ENCODE peak calls at places on chromosomes 7 and 10, in nine cellular contexts. One of them, this sample, is unnamed.

GRCh38 chr7:151954866-151955820 is 1.1 kb upstream of the GALNTL5 start:
- DNase-seq in Calu3: no peak
- DNase-seq in activated CD8-positive, alpha-beta memory T cell treated with anti-CD3 and anti-CD28 coated beads, Interleukin-2, amount 50 U/mL, for 4 hours: no peak
- DNase-seq in iris pigment epithelial cell: peak
- DNase-seq in NCI-H1092: no peak
- DNase-seq in DMS79 treated with DMSO at 0.1 percent for 48 hours: no peak
- DNase-seq in body of pancreas: peak
- DNase-seq in CD4-positive, alpha-beta T cell: no peak
- DNase-seq in C1 segment of cervical spinal cord: no peak
- DNase-seq in this sample: no peak

GRCh38 chr7:2938514-2939192 is 94.5 kb upstream of the GNA12 start:
- DNase-seq in Calu3: no peak
- DNase-seq in CD4-positive, alpha-beta T cell: no peak
- DNase-seq in iris pigment epithelial cell: no peak
- DNase-seq in DMS79 treated with DMSO at 0.1 percent for 48 hours: peak
- DNase-seq in body of pancreas: no peak
- DNase-seq in C1 segment of cervical spinal cord: no peak
- DNase-seq in NCI-H1092: no peak
- DNase-seq in activated CD8-positive, alpha-beta memory T cell treated with anti-CD3 and anti-CD28 coated beads, Interleukin-2, amount 50 U/mL, for 4 hours: peak
- DNase-seq in this sample: no peak

GRCh38 chr7:15723840-15724239 is 37.4 kb upstream of the MEOX2 start:
- DNase-seq in body of pancreas: no peak
- DNase-seq in NCI-H1092: no peak
- DNase-seq in activated CD8-positive, alpha-beta memory T cell treated with anti-CD3 and anti-CD28 coated beads, Interleukin-2, amount 50 U/mL, for 4 hours: no peak
- DNase-seq in Calu3: no peak
- DNase-seq in CD4-positive, alpha-beta T cell: no peak
- DNase-seq in iris pigment epithelial cell: no peak
- DNase-seq in C1 segment of cervical spinal cord: no peak
- DNase-seq in DMS79 treated with DMSO at 0.1 percent for 48 hours: no peak
- DNase-seq in this sample: no peak

GRCh38 chr10:97892506-97892905 is 42.9 kb downstream of the GOLGA7B start:
- DNase-seq in NCI-H1092: no peak
- DNase-seq in iris pigment epithelial cell: no peak
- DNase-seq in CD4-positive, alpha-beta T cell: no peak
- DNase-seq in Calu3: no peak
- DNase-seq in body of pancreas: no peak
- DNase-seq in activated CD8-positive, alpha-beta memory T cell treated with anti-CD3 and anti-CD28 coated beads, Interleukin-2, amount 50 U/mL, for 4 hours: no peak
- DNase-seq in C1 segment of cervical spinal cord: no peak
- DNase-seq in DMS79 treated with DMSO at 0.1 percent for 48 hours: no peak
- DNase-seq in this sample: no peak

GRCh38 chr10:43208147-43209063 is 58.5 kb downstream of the RASGEF1A start:
- DNase-seq in Calu3: no peak
- DNase-seq in NCI-H1092: no peak
- DNase-seq in iris pigment epithelial cell: no peak
- DNase-seq in activated CD8-positive, alpha-beta memory T cell treated with anti-CD3 and anti-CD28 coated beads, Interleukin-2, amount 50 U/mL, for 4 hours: peak
- DNase-seq in CD4-positive, alpha-beta T cell: no peak
- DNase-seq in C1 segment of cervical spinal cord: no peak
- DNase-seq in DMS79 treated with DMSO at 0.1 percent for 48 hours: no peak
- DNase-seq in body of pancreas: no peak
- DNase-seq in this sample: no peak

GRCh38 chr7:54955296-54955695 is 63.5 kb upstream of the EGFR start:
- DNase-seq in activated CD8-positive, alpha-beta memory T cell treated with anti-CD3 and anti-CD28 coated beads, Interleukin-2, amount 50 U/mL, for 4 hours: no peak
- DNase-seq in body of pancreas: no peak
- DNase-seq in NCI-H1092: no peak
- DNase-seq in DMS79 treated with DMSO at 0.1 percent for 48 hours: no peak
- DNase-seq in CD4-positive, alpha-beta T cell: no peak
- DNase-seq in Calu3: no peak
- DNase-seq in C1 segment of cervical spinal cord: no peak
- DNase-seq in iris pigment epithelial cell: no peak
- DNase-seq in this sample: no peak

GRCh38 chr10:117318909-117319308 is 56.3 kb downstream of the PDZD8 start:
- DNase-seq in C1 segment of cervical spinal cord: no peak
- DNase-seq in iris pigment epithelial cell: peak
- DNase-seq in activated CD8-positive, alpha-beta memory T cell treated with anti-CD3 and anti-CD28 coated beads, Interleukin-2, amount 50 U/mL, for 4 hours: no peak
- DNase-seq in NCI-H1092: no peak
- DNase-seq in body of pancreas: no peak
- DNase-seq in CD4-positive, alpha-beta T cell: no peak
- DNase-seq in Calu3: no peak
- DNase-seq in DMS79 treated with DMSO at 0.1 percent for 48 hours: no peak
- DNase-seq in this sample: no peak

GRCh38 chr10:133357293-133358151 is at the start of gene FUOM:
- DNase-seq in Calu3: peak
- DNase-seq in iris pigment epithelial cell: peak
- DNase-seq in CD4-positive, alpha-beta T cell: peak
- DNase-seq in DMS79 treated with DMSO at 0.1 percent for 48 hours: no peak
- DNase-seq in activated CD8-positive, alpha-beta memory T cell treated with anti-CD3 and anti-CD28 coated beads, Interleukin-2, amount 50 U/mL, for 4 hours: peak
- DNase-seq in C1 segment of cervical spinal cord: peak
- DNase-seq in NCI-H1092: no peak
- DNase-seq in body of pancreas: peak
- DNase-seq in this sample: peak

GRCh38 chr7:106100863-106101262 is 11.2 kb downstream of the SYPL1 start:
- DNase-seq in body of pancreas: no peak
- DNase-seq in iris pigment epithelial cell: no peak
- DNase-seq in DMS79 treated with DMSO at 0.1 percent for 48 hours: no peak
- DNase-seq in activated CD8-positive, alpha-beta memory T cell treated with anti-CD3 and anti-CD28 coated beads, Interleukin-2, amount 50 U/mL, for 4 hours: no peak
- DNase-seq in CD4-positive, alpha-beta T cell: no peak
- DNase-seq in NCI-H1092: no peak
- DNase-seq in Calu3: no peak
- DNase-seq in C1 segment of cervical spinal cord: no peak
- DNase-seq in this sample: no peak

GRCh38 chr7:32871624-32872371 is 19.8 kb downstream of the KBTBD2 start:
- DNase-seq in Calu3: no peak
- DNase-seq in DMS79 treated with DMSO at 0.1 percent for 48 hours: no peak
- DNase-seq in iris pigment epithelial cell: no peak
- DNase-seq in C1 segment of cervical spinal cord: no peak
- DNase-seq in body of pancreas: no peak
- DNase-seq in NCI-H1092: no peak
- DNase-seq in activated CD8-positive, alpha-beta memory T cell treated with anti-CD3 and anti-CD28 coated beads, Interleukin-2, amount 50 U/mL, for 4 hours: no peak
- DNase-seq in CD4-positive, alpha-beta T cell: no peak
- DNase-seq in this sample: no peak

GRCh38 chr7:104096683-104097082 is 107.2 kb upstream of the RELN start:
- DNase-seq in CD4-positive, alpha-beta T cell: no peak
- DNase-seq in DMS79 treated with DMSO at 0.1 percent for 48 hours: no peak
- DNase-seq in NCI-H1092: peak
- DNase-seq in activated CD8-positive, alpha-beta memory T cell treated with anti-CD3 and anti-CD28 coated beads, Interleukin-2, amount 50 U/mL, for 4 hours: no peak
- DNase-seq in body of pancreas: peak
- DNase-seq in C1 segment of cervical spinal cord: no peak
- DNase-seq in iris pigment epithelial cell: no peak
- DNase-seq in Calu3: peak
- DNase-seq in this sample: no peak

This sample was measured in NT2/D1.